ENCODE peak calls at places on chromosomes 2 and 18, in seven cellular contexts. M is Karpas-422; I is activated T-cell treated with anti-CD3 and anti-CD28 coated beads, Interleukin-2, amount 50 U/mL, for 48 hours; H is activated T-helper 1 cell treated with anti-CD3 and anti-CD28 coated beads, Interleukin-2, amount 50 U/mL, for 16 hours; U is RKO; Y is cardiac muscle cell; F is CD8-positive, alpha-beta T cell. N is an unnamed sample.

GRCh38 chr2:138182913-138183312 is 218.6 kb downstream of the HNMT start:
- DNase-seq in F (no peak), H (no peak), M (no peak), U (no peak), Y (peak; percentile 64), I (no peak), N (no peak)

GRCh38 chr2:241956521-241957110 is 87.1 kb downstream of the RTP5 start:
- DNase-seq in I (no peak), M (no peak), U (no peak), Y (no peak), F (no peak), H (no peak), N (no peak)

GRCh38 chr2:18474690-18475089 is 85.8 kb downstream of the RDH14 start:
- DNase-seq in H (no peak), F (no peak), I (no peak), M (no peak), U (no peak), Y (peak; percentile 51), N (no peak)

GRCh38 chr2:196413821-196414274 is 225.7 kb upstream of the CCDC150 start:
- DNase-seq in U (no peak), M (no peak), H (no peak), I (no peak), Y (no peak), F (no peak), N (peak; percentile 45)

GRCh38 chr18:35322486-35323258 is 21.5 kb downstream of the ZNF24 start:
- DNase-seq in U (no peak), Y (no peak), M (no peak), F (no peak), H (no peak), I (no peak), N (no peak)

GRCh38 chr2:141927536-141927935 is 203.3 kb downstream of the LRP1B start:
- DNase-seq in Y (no peak), H (no peak), F (no peak), M (no peak), I (no peak), U (no peak), N (no peak)

GRCh38 chr2:202508686-202509085 is 126.1 kb upstream of the FAM117B start:
- DNase-seq in I (no peak), U (no peak), H (no peak), M (no peak), Y (no peak), F (no peak), N (no peak)

GRCh38 chr2:143513081-143513480 is 383.9 kb downstream of the ARHGAP15 start:
- DNase-seq in F (no peak), M (peak; percentile 62), H (no peak), Y (peak; percentile 81), I (peak; percentile 23), U (no peak), N (no peak)